ENCODE peak calls at places on chromosomes 12 and 14, in ten cellular contexts. G is PC-3, V is trophoblast cell, E is IMR-90, M is fibroblast of lung, T is OCI-LY7, S is mammary epithelial cell, J is endothelial cell of umbilical vein, P is keratinocyte, Q is astrocyte. F is an unnamed sample.
A peak's percentile ranks its signal among the peaks of the same experiment; 100 is the strongest.

GRCh38 chr12:12331896-12332295 is 18.1 kb downstream of the MANSC1 start:
- DNase-seq in G (peak; percentile 67), V (peak; percentile 63), E (no peak), M (no peak), T (no peak), S (peak; percentile 30), J (no peak), P (no peak), Q (no peak), F (peak; percentile 50)

GRCh38 chr12:108772247-108772646 is 40.9 kb upstream of the CORO1C start:
- DNase-seq in G (no peak), V (peak; percentile 65), E (no peak), M (no peak), T (peak; percentile 76), S (no peak), J (no peak), P (no peak), Q (no peak), F (no peak)

GRCh38 chr12:49365542-49365941 is 1.7 kb upstream of the SPATS2 start:
- DNase-seq in G (peak; percentile 83), V (peak; percentile 66), E (peak; percentile 89), M (peak; percentile 70), T (no peak), S (peak; percentile 93), J (peak; percentile 29), P (no peak), Q (peak; percentile 93), F (no peak)

GRCh38 chr12:124771462-124772361 is 92.0 kb downstream of the SCARB1 start:
- DNase-seq in G (peak; percentile 89), V (peak; percentile 91), E (peak; percentile 60), M (peak; percentile 66), T (peak; percentile 82), S (peak; percentile 41), J (peak; percentile 62), P (no peak), Q (peak; percentile 18), F (peak; percentile 89)

GRCh38 chr14:67492538-67492937 is 4.0 kb upstream of the TMEM229B start:
- DNase-seq in G (no peak), V (no peak), E (no peak), M (no peak), T (no peak), S (no peak), J (no peak), P (no peak), Q (no peak), F (no peak)

GRCh38 chr12:14959463-14959862 is 1.9 kb downstream of the ARHGDIB start:
- DNase-seq in G (no peak), V (peak; percentile 42), E (no peak), M (no peak), T (no peak), S (no peak), J (no peak), P (no peak), Q (no peak), F (no peak)

GRCh38 chr12:87266305-87266704 is 762.9 kb downstream of the C12orf50 start:
- DNase-seq in G (peak; percentile 44), V (peak; percentile 36), E (no peak), M (no peak), T (no peak), S (no peak), J (no peak), P (no peak), Q (no peak), F (peak; percentile 4)

GRCh38 chr12:93894391-93895095 is 217.4 kb downstream of the CRADD start:
- DNase-seq in G (no peak), V (no peak), E (peak; percentile 52), M (peak; percentile 77), T (no peak), S (no peak), J (no peak), P (no peak), Q (peak; percentile 84), F (peak; percentile 48)

GRCh38 chr12:119775246-119775895 is 101.7 kb downstream of the CIT start:
- DNase-seq in G (no peak), V (no peak), E (no peak), M (no peak), T (no peak), S (no peak), J (no peak), P (no peak), Q (no peak), F (no peak)

GRCh38 chr12:121614872-121615467 is 11.4 kb upstream of the ORAI1 start:
- DNase-seq in G (no peak), V (no peak), E (no peak), M (peak; percentile 28), T (no peak), S (no peak), J (no peak), P (no peak), Q (no peak), F (no peak)

GRCh38 chr12:10716704-10717315 is 6.3 kb downstream of the YBX3 start:
- DNase-seq in G (peak; percentile 88), V (peak; percentile 87), E (peak; percentile 92), M (peak; percentile 95), T (no peak), S (peak; percentile 94), J (peak; percentile 95), P (no peak), Q (peak; percentile 93), F (peak; percentile 74)

DNA sequence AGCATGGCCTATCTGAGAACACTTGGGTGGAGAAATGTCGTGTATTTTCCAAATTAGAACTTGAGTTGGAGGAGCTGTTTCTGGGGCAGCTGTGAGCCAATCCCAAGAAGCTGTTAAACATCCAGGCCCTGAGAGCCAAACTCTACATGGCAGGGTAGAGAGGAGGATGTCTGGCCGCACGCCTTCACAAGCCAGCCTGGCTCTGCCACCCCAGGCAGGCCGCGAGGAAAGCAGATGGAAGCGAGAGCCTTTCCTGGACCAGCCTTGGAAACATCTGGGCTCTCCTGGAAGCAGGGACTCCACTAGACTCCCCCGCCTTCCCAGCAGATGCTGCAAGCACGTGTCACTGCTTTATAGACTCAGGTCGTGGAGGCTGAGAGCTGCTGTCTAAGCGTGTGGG is 312.8 kb upstream of the FKBP4 start:
- DNase-seq in G (no peak), V (no peak), E (no peak), M (no peak), T (no peak), S (no peak), J (no peak), P (no peak), Q (no peak), F (no peak)
- H2AFZ ChIP-seq in G (no peak overlapping the region), V (no peak overlapping the region), E (no peak overlapping the region), M (no peak overlapping the region), T (no peak overlapping the region), S (no peak overlapping the region), J (no peak overlapping the region), P (no peak overlapping the region), Q (no peak overlapping the region), F (no peak overlapping the region)

GRCh38 chr14:86091811-86092210 is 561.9 kb downstream of the FLRT2 start:
- DNase-seq in G (peak; percentile 41), V (no peak), E (peak; percentile 57), M (no peak), T (no peak), S (peak; percentile 1), J (no peak), P (no peak), Q (no peak), F (no peak)

GRCh38 chr14:86086962-86087361 is 557.0 kb downstream of the FLRT2 start:
- DNase-seq in G (no peak), V (no peak), E (no peak), M (no peak), T (no peak), S (no peak), J (no peak), P (no peak), Q (no peak), F (no peak)

GRCh38 chr14:86087377-86087776 is 557.4 kb downstream of the FLRT2 start:
- DNase-seq in G (no peak), V (no peak), E (no peak), M (no peak), T (no peak), S (no peak), J (no peak), P (no peak), Q (no peak), F (no peak)

GRCh38 chr14:86088156-86088555 is 558.2 kb downstream of the FLRT2 start:
- DNase-seq in G (no peak), V (no peak), E (no peak), M (no peak), T (no peak), S (no peak), J (no peak), P (no peak), Q (no peak), F (no peak)
- H3K4me2 ChIP-seq in G (no peak overlapping the region), V (no peak overlapping the region), E (no peak overlapping the region), M (no peak overlapping the region), T (no peak overlapping the region), S (no peak overlapping the region), J (no peak overlapping the region), P (no peak overlapping the region), Q (no peak overlapping the region), F (no peak overlapping the region)

DNA sequence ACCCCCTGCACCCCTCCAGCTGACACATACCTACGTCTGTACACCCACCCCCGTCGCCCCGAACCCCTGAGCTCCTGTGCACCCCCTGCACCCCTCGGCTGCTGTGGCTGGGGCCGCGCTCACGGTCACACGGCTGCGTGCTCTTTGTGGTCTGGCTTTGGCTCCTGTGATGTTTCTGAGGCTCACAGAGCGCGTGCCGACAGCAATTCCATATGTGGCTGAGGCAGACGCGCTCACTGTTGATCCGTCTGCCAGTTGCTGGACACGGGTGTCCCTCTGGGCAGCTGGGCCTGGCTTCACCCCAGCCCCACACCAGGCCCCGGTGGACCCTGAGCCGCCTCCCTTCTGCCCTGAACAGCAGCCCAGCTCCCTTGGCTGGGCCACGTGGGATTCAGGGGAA is 46.5 kb downstream of the LRCOL1 start:
- DNase-seq in G (no peak), V (no peak), E (no peak), M (no peak), T (no peak), S (no peak), J (no peak), P (no peak), Q (no peak), F (no peak)
- H3K36me3 ChIP-seq in G (peaks cover 14% of the 10 kb centered on the region), V (peaks cover 16% of the 10 kb centered on the region), E (peaks cover 6% of the 10 kb centered on the region), M (no peaks in the 10 kb centered on the region), T (no peaks in the 10 kb centered on the region), S (no peaks in the 10 kb centered on the region), J (no peaks in the 10 kb centered on the region), P (peaks cover 4% of the 10 kb centered on the region), Q (no peaks in the 10 kb centered on the region), F (no peaks in the 10 kb centered on the region)

DNA sequence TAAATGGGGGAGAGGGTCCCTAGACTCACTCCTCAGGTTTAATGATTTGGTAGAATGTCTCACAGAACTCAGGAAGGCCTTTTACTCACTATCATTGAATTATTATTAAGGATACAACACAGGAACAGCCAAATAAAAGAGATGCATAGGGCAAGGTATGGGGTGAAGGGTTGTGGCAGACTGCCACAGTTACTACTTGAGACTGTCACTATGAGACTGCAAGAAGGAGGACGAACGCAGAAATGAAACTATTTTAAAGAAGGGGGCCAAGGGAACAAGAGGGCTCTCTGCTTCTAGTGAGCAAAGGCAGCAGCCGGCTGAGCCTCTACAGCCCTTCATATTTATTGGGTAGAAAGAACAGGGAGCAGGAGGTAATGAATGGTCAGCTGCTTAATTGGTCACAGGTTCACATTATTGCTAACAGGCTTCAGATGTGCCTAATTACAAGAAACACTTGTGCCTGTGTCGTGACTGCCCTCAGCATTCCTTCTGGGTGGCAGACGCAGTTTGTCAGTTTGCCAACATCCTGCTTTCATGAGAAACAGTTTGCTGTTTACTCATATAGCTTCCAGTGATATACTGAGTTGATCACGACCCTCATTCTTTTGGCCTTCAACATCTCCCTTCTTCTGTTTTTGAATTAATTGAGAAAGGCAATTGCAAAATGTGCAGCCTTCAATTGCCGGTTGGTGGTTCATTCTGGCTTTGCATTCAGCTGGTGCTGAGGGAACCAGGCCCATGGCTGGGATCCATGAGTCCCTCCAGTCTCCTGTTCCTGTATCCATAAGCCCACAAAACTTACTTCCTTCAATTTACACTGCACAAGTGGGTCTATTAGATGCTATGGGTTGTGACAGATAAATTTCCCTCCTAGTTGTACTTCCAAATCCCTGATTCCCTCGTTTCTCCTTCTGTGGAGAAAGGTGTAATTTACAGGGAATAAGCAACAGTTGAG is 82.8 kb upstream of the PLEKHG7 start:
- DNase-seq in G (peak; percentile 66), V (no peak), E (no peak), M (no peak), T (no peak), S (no peak), J (peak; percentile 56), P (no peak), Q (peak; percentile 31), F (no peak)
- H2AFZ ChIP-seq in G (peak overlapping the region; percentile 49), V (no peak overlapping the region), E (no peak overlapping the region), M (no peak overlapping the region), T (no peak overlapping the region), S (no peak overlapping the region), J (no peak overlapping the region), P (no peak overlapping the region), Q (no peak overlapping the region), F (no peak overlapping the region)

F was measured in hepatocyte.